ENCODE peak calls at places on chromosomes 2 and 18, in seven cellular contexts. V is fibroblast of mammary gland, H is coronary artery, G is HFFc6, X is HL-60, Y is heart left ventricle, O is PC-9. R is an unnamed sample.

GRCh38 chr2:31324000-31324633 is 90.2 kb downstream of the EHD3 start:
- DNase-seq in V (no peak), H (no peak), G (no peak), X (no peak), Y (no peak), O (peak), R (no peak)

GRCh38 chr2:176935543-176936102 is 277.0 kb upstream of the HNRNPA3 start:
- DNase-seq in V (no peak), H (no peak), G (no peak), X (no peak), Y (no peak), O (no peak), R (no peak)

GRCh38 chr2:95109260-95109659 is 12.3 kb downstream of the MRPS5 start:
- DNase-seq in V (no peak), H (no peak), G (no peak), X (no peak), Y (no peak), O (no peak), R (no peak)

GRCh38 chr2:168185583-168186274 is 61.7 kb downstream of the STK39 start:
- DNase-seq in V (no peak), H (no peak), G (no peak), X (no peak), Y (no peak), O (peak), R (no peak)

GRCh38 chr2:36507408-36507812 is 90.6 kb downstream of the FEZ2 start:
- DNase-seq in V (peak), H (no peak), G (peak), X (no peak), Y (peak), O (no peak), R (peak)

GRCh38 chr18:10417191-10417590 is 37.2 kb upstream of the APCDD1 start:
- DNase-seq in V (no peak), H (no peak), G (no peak), X (no peak), Y (no peak), O (peak), R (no peak)

GRCh38 chr2:68292108-68292710 is 27.5 kb downstream of the CNRIP1 start:
- DNase-seq in V (peak), H (no peak), G (peak), X (no peak), Y (no peak), O (peak), R (no peak)

GRCh38 chr2:71526131-71526530 is 72.8 kb downstream of the DYSF start:
- DNase-seq in V (no peak), H (no peak), G (no peak), X (no peak), Y (no peak), O (no peak), R (no peak)

GRCh38 chr2:46869621-46870020 is 46.0 kb downstream of the MCFD2 start:
- DNase-seq in V (no peak), H (no peak), G (no peak), X (no peak), Y (no peak), O (no peak), R (no peak)

GRCh38 chr2:226699321-226699720 is 100.3 kb downstream of the IRS1 start:
- DNase-seq in V (peak), H (no peak), G (peak), X (no peak), Y (peak), O (no peak), R (peak)

GRCh38 chr18:43935051-43935412 is 657.7 kb upstream of the SYT4 start:
- DNase-seq in V (peak), H (no peak), G (no peak), X (no peak), Y (no peak), O (no peak), R (peak)

GRCh38 chr18:77376043-77376732 is 126.5 kb downstream of the GALR1 start:
- DNase-seq in V (no peak), H (no peak), G (no peak), X (no peak), Y (no peak), O (no peak), R (no peak)

GRCh38 chr2:239819974-239820555 is 205.1 kb downstream of the NDUFA10 start:
- DNase-seq in V (peak), H (peak), G (no peak), X (no peak), Y (peak), O (no peak), R (no peak)

GRCh38 chr2:135839713-135840112 is 2.7 kb upstream of the LCT start:
- DNase-seq in V (peak), H (no peak), G (peak), X (no peak), Y (no peak), O (no peak), R (peak)

GRCh38 chr2:24840962-24841945 is 48.0 kb downstream of the CENPO start:
- DNase-seq in V (no peak), H (no peak), G (no peak), X (no peak), Y (no peak), O (no peak), R (no peak)

GRCh38 chr2:2014251-2014761 is 270.0 kb upstream of the PXDN start:
- DNase-seq in V (peak), H (no peak), G (no peak), X (no peak), Y (peak), O (no peak), R (no peak)

GRCh38 chr18:4017479-4017878 is 437.6 kb downstream of the DLGAP1 start:
- DNase-seq in V (peak), H (no peak), G (no peak), X (peak), Y (no peak), O (no peak), R (peak)

GRCh38 chr18:41703744-41704530 is 251.1 kb upstream of the PIK3C3 start:
- DNase-seq in V (peak), H (no peak), G (peak), X (no peak), Y (no peak), O (no peak), R (no peak)

GRCh38 chr2:190537765-190538164 is 3.2 kb upstream of the NEMP2 start:
- DNase-seq in V (no peak), H (no peak), G (peak), X (peak), Y (no peak), O (no peak), R (no peak)

GRCh38 chr2:54336136-54336976 is 80.3 kb upstream of the TSPYL6 start:
- DNase-seq in V (peak), H (no peak), G (peak), X (no peak), Y (no peak), O (no peak), R (peak)

GRCh38 chr2:232315049-232315922 is 63.3 kb upstream of the ALPP start:
- DNase-seq in V (peak), H (peak), G (peak), X (peak), Y (peak), O (no peak), R (peak)

GRCh38 chr2:6784299-6784698 is 81.4 kb downstream of the CMPK2 start:
- DNase-seq in V (no peak), H (no peak), G (no peak), X (no peak), Y (no peak), O (no peak), R (no peak)

GRCh38 chr2:135121016-135121657 is 69.0 kb downstream of the RAB3GAP1 start:
- DNase-seq in V (no peak), H (no peak), G (no peak), X (no peak), Y (no peak), O (no peak), R (no peak)

GRCh38 chr2:143525536-143525935 is 396.3 kb downstream of the ARHGAP15 start:
- DNase-seq in V (no peak), H (no peak), G (no peak), X (no peak), Y (no peak), O (no peak), R (no peak)

GRCh38 chr2:190159453-190159852 is 96.9 kb upstream of the MSTN start:
- DNase-seq in V (peak), H (no peak), G (peak), X (no peak), Y (peak), O (no peak), R (no peak)

GRCh38 chr2:17084882-17085281 is 419.2 kb upstream of the CYRIA start:
- DNase-seq in V (no peak), H (no peak), G (no peak), X (no peak), Y (no peak), O (no peak), R (no peak)

DNA sequence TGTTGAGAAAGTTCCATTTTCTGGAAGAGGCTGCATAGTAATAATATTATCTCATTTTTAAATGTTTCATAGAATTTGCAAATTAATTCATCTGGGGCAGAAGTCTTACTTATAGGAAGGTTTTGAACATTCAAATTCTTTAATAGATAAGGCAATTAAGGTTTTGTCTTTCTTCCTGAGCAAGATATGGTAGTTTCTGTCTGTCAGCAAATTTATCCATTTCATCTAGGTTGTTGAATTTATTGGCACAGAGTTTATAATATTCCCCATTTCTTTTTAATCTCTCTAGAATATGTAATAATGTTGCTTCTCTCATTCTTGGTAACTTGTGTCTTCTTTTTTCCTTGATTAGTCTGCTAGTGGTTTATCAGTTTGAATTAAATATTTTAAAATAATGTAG is 90.2 kb upstream of the EPB41L5 start:
- DNase-seq in V (no peak), H (no peak), G (no peak), X (no peak), Y (no peak), O (no peak), R (no peak)
- TF ChIP-seq CTCF in V (no peak), H (no peak), G (no peak), X (no peak), Y (no peak), O (no peak), R (no peak)

GRCh38 chr18:62399781-62400308 is 74.7 kb downstream of the TNFRSF11A start:
- DNase-seq in V (no peak), H (no peak), G (no peak), X (no peak), Y (no peak), O (peak), R (no peak)
- TF ChIP-seq CTCF in V (peak), H (no peak), G (peak), X (no peak), Y (peak), O (peak), R (peak)

GRCh38 chr2:113232123-113232522 is 46.6 kb downstream of the PAX8 start:
- DNase-seq in V (no peak), H (no peak), G (no peak), X (no peak), Y (no peak), O (no peak), R (no peak)
- TF ChIP-seq CTCF in V (no peak), H (no peak), G (no peak), X (no peak), Y (no peak), O (no peak), R (no peak)

GRCh38 chr2:8632755-8633154 is 49.1 kb upstream of the ID2 start:
- DNase-seq in V (no peak), H (no peak), G (no peak), X (no peak), Y (no peak), O (no peak), R (no peak)

GRCh38 chr2:8631465-8632005 is 50.3 kb upstream of the ID2 start:
- DNase-seq in V (no peak), H (no peak), G (no peak), X (no peak), Y (no peak), O (no peak), R (no peak)

GRCh38 chr2:8628870-8629209 is 53.0 kb upstream of the ID2 start:
- DNase-seq in V (no peak), H (no peak), G (no peak), X (no peak), Y (no peak), O (no peak), R (no peak)

GRCh38 chr2:8629402-8629801 is 52.5 kb upstream of the ID2 start:
- DNase-seq in V (no peak), H (no peak), G (no peak), X (no peak), Y (no peak), O (no peak), R (no peak)

GRCh38 chr2:8630676-8631464 is 51.0 kb upstream of the ID2 start:
- DNase-seq in V (no peak), H (no peak), G (no peak), X (no peak), Y (no peak), O (no peak), R (no peak)
- TF ChIP-seq CTCF in V (no peak), H (no peak), G (no peak), X (no peak), Y (no peak), O (no peak), R (no peak)

R was measured in HFF-Myc.